ENCODE peak calls at places on chromosome 5, in six cellular contexts. C is IMR-90; P is activated CD8-positive, alpha-beta memory T cell treated with anti-CD3 and anti-CD28 coated beads, Interleukin-2, amount 50 U/mL, for 48 hours; G is Ammon's horn; O is spleen; T is fibroblast of mammary gland. H is an unnamed sample.

GRCh38 chr5:98771389-98772109 is 1.9 kb upstream of the RGMB start:
- DNase-seq in C (peak), P (no peak), G (peak), O (no peak), T (peak), H (peak)

GRCh38 chr5:89211836-89212235 is 328.9 kb upstream of the MEF2C start:
- DNase-seq in C (peak), P (no peak), G (no peak), O (no peak), T (peak), H (peak)

GRCh38 chr5:93580387-93581100 is 475 bp downstream of the NR2F1-AS1 start:
- DNase-seq in C (peak), P (no peak), G (no peak), O (no peak), T (peak), H (peak)

GRCh38 chr5:1726956-1727355 is 72.7 kb downstream of the MRPL36 start:
- DNase-seq in C (no peak), P (no peak), G (no peak), O (no peak), T (no peak), H (no peak)

GRCh38 chr5:75277463-75277862 is 40.8 kb upstream of the ANKRD31 start:
- DNase-seq in C (no peak), P (no peak), G (no peak), O (no peak), T (no peak), H (no peak)

GRCh38 chr5:82991678-82992323 is 85.4 kb downstream of the TMEM167A start:
- DNase-seq in C (peak), P (no peak), G (no peak), O (no peak), T (peak), H (no peak)

GRCh38 chr5:145536133-145536532 is 299.0 kb downstream of the PRELID2 start:
- DNase-seq in C (peak), P (no peak), G (no peak), O (no peak), T (peak), H (peak)

GRCh38 chr5:136133416-136134383 is 1.1 kb downstream of the SMAD5 start:
- DNase-seq in C (peak), P (no peak), G (peak), O (no peak), T (peak), H (peak)

GRCh38 chr5:72074238-72074637 is 33.0 kb upstream of the MAP1B start:
- DNase-seq in C (no peak), P (no peak), G (no peak), O (no peak), T (no peak), H (no peak)

GRCh38 chr5:135219239-135219638 is 179.8 kb downstream of the MACROH2A1 start:
- DNase-seq in C (no peak), P (no peak), G (no peak), O (no peak), T (no peak), H (no peak)

GRCh38 chr5:149466457-149466972 is 84.7 kb downstream of the CSNK1A1 start:
- DNase-seq in C (peak), P (no peak), G (peak), O (peak), T (peak), H (peak)

GRCh38 chr5:153276151-153276550 is 214.3 kb upstream of the GRIA1 start:
- DNase-seq in C (no peak), P (no peak), G (no peak), O (no peak), T (peak), H (peak)

GRCh38 chr5:150286820-150287219 is 2.8 kb downstream of the CAMK2A start:
- DNase-seq in C (no peak), P (no peak), G (no peak), O (peak), T (no peak), H (no peak)

GRCh38 chr5:143334903-143335302 is 68.6 kb downstream of the NR3C1 start:
- DNase-seq in C (no peak), P (no peak), G (no peak), O (no peak), T (no peak), H (no peak)

GRCh38 chr5:131536849-131537448 is 98.1 kb downstream of the RAPGEF6 start:
- DNase-seq in C (no peak), P (no peak), G (no peak), O (no peak), T (no peak), H (no peak)

GRCh38 chr5:170332058-170332457 is 34.5 kb upstream of the LCP2 start:
- DNase-seq in C (no peak), P (peak), G (no peak), O (no peak), T (no peak), H (no peak)

GRCh38 chr5:29963956-29964355 is 1229.5 kb upstream of the CDH6 start:
- DNase-seq in C (no peak), P (no peak), G (no peak), O (no peak), T (no peak), H (no peak)

GRCh38 chr5:135890867-135891266 is 4.8 kb downstream of the IL9 start:
- DNase-seq in C (no peak), P (peak), G (no peak), O (no peak), T (no peak), H (no peak)

GRCh38 chr5:180334176-180334575 is 19.0 kb downstream of the GFPT2 start:
- DNase-seq in C (no peak), P (no peak), G (no peak), O (peak), T (no peak), H (no peak)

GRCh38 chr5:6818594-6819512 is 105.6 kb downstream of the TENT4A start:
- DNase-seq in C (no peak), P (no peak), G (no peak), O (no peak), T (peak), H (no peak)

GRCh38 chr5:14714706-14715105 is 50.2 kb downstream of the OTULIN start:
- DNase-seq in C (no peak), P (peak), G (no peak), O (no peak), T (no peak), H (no peak)

GRCh38 chr5:76145945-76146344 is 62.8 kb downstream of the SV2C start:
- DNase-seq in C (peak), P (no peak), G (no peak), O (no peak), T (no peak), H (peak)

GRCh38 chr5:159936686-159937329 is 20.5 kb downstream of the ADRA1B start:
- DNase-seq in C (peak), P (no peak), G (no peak), O (no peak), T (peak), H (no peak)

GRCh38 chr5:107593009-107593408 is 77.7 kb downstream of the EFNA5 start:
- DNase-seq in C (no peak), P (no peak), G (no peak), O (no peak), T (no peak), H (no peak)

GRCh38 chr5:5886812-5887486 is 464.5 kb downstream of the ICE1 start:
- DNase-seq in C (no peak), P (peak), G (no peak), O (peak), T (no peak), H (no peak)

GRCh38 chr5:27124590-27124989 is 86.2 kb upstream of the CDH9 start:
- DNase-seq in C (peak), P (no peak), G (no peak), O (no peak), T (peak), H (peak)

GRCh38 chr5:96752341-96753016 is 55.3 kb downstream of the ERAP1 start:
- DNase-seq in C (peak), P (no peak), G (peak), O (no peak), T (peak), H (peak)

GRCh38 chr5:891117-891836 is 1.3 kb downstream of the BRD9 start:
- DNase-seq in C (no peak), P (no peak), G (no peak), O (peak), T (peak), H (no peak)

GRCh38 chr5:72065751-72066255 is 41.5 kb upstream of the MAP1B start:
- DNase-seq in C (peak), P (no peak), G (no peak), O (no peak), T (no peak), H (peak)